ENCODE peak calls at places on chromosomes 12 and 14, in four cellular contexts. L is COR-L47; Y is stimulated activated effector memory CD8-positive, alpha-beta T cell treated with anti-CD3 and anti-CD28 coated beads, Interleukin-12 subunit alpha, Interleukin-12 subunit beta, amount 100 ng/mL, for 72 hours; G is HT1080. V is an unnamed sample.

GRCh38 chr14:88818018-88818417 is 6.4 kb upstream of the TTC8 start:
- DNase-seq in L (no peak), Y (no peak), G (no peak), V (no peak)

GRCh38 chr12:62660763-62661162 is 194.1 kb downstream of the MON2 start:
- DNase-seq in L (no peak), Y (no peak), G (peak), V (no peak)

GRCh38 chr12:94174576-94174975 is 26.2 kb downstream of the PLXNC1 start:
- DNase-seq in L (no peak), Y (no peak), G (no peak), V (no peak)

GRCh38 chr12:125056306-125056705 is 8.9 kb upstream of the AACS start:
- DNase-seq in L (no peak), Y (no peak), G (no peak), V (no peak)

GRCh38 chr12:64608901-64609542 is 1.3 kb upstream of the RASSF3 start:
- DNase-seq in L (no peak), Y (peak), G (peak), V (peak)

GRCh38 chr12:47397664-47398281 is 308.1 kb downstream of the RPAP3 start:
- DNase-seq in L (peak), Y (no peak), G (peak), V (peak)

GRCh38 chr12:107057071-107057834 is 36.1 kb downstream of the CRY1 start:
- DNase-seq in L (no peak), Y (no peak), G (no peak), V (no peak)

GRCh38 chr14:92586001-92586947 is 72.7 kb downstream of the RIN3 start:
- DNase-seq in L (no peak), Y (no peak), G (peak), V (peak)

GRCh38 chr12:52984136-52984535 is 22.1 kb upstream of the EIF4B start:
- DNase-seq in L (no peak), Y (no peak), G (no peak), V (no peak)

GRCh38 chr14:69358233-69358963 is 39.7 kb downstream of the ERH start:
- DNase-seq in L (no peak), Y (no peak), G (peak), V (no peak)

GRCh38 chr14:63204407-63205280 is at the start of gene RHOJ:
- DNase-seq in L (peak), Y (no peak), G (no peak), V (no peak)

GRCh38 chr12:122946690-122947271 is 19.5 kb downstream of the ABCB9 start:
- DNase-seq in L (no peak), Y (peak), G (peak), V (peak)

GRCh38 chr12:7090222-7090998 is 1.8 kb downstream of the C1R start:
- DNase-seq in L (no peak), Y (no peak), G (no peak), V (no peak)

V was measured in prostate gland.